ENCODE peak calls at places on chromosome 12, in four cellular contexts. G is H9, X is H1, B is neuronal stem cell. D is an unnamed sample. For H3K27me3, the result is how much of the 10 kb centered on the place peaks cover.

GRCh38 chr12:92042791-92043531 is 102.7 kb downstream of the BTG1 start:
- DNase-seq in G (no peak), B (no peak), X (no peak), D (no peak)

GRCh38 chr12:21330682-21331253 is 3.9 kb downstream of the SLCO1A2 start:
- DNase-seq in X (no peak), G (no peak), B (peak), D (peak)

GRCh38 chr12:127240249-127240929 is 1026.6 kb upstream of the TMEM132C start:
- DNase-seq in X (no peak), G (no peak), B (no peak), D (no peak)

GRCh38 chr12:490260-490659 is 30.5 kb downstream of the B4GALNT3 start:
- DNase-seq in X (no peak), B (no peak), G (no peak), D (no peak)

GRCh38 chr12:92574911-92575570 is 127.7 kb upstream of the PLEKHG7 start:
- DNase-seq in B (no peak), G (no peak), X (no peak), D (no peak)

GRCh38 chr12:105705765-105706164 is 375.3 kb downstream of the C12orf75 start:
- DNase-seq in B (peak), G (peak), X (peak), D (peak)

GRCh38 chr12:41819948-41820347 is 324.7 kb downstream of the GXYLT1 start:
- DNase-seq in X (no peak), G (no peak), B (no peak), D (no peak)

GRCh38 chr12:12398026-12398859 is 41.4 kb downstream of the BORCS5 start:
- DNase-seq in G (no peak), B (no peak), X (no peak), D (peak)

GRCh38 chr12:40946612-40947194 is 241.4 kb upstream of the PDZRN4 start:
- DNase-seq in B (peak), G (no peak), X (no peak), D (peak)

GRCh38 chr12:74242088-74242487 is 295.5 kb upstream of the ATXN7L3B start:
- DNase-seq in G (no peak), X (no peak), B (no peak), D (no peak)

GRCh38 chr12:2891240-2892053 is 756 bp downstream of the TULP3 start:
- DNase-seq in X (no peak), B (peak), G (peak), D (peak)

GRCh38 chr12:15522574-15523187 is 200.4 kb downstream of the PTPRO start:
- DNase-seq in X (no peak), G (no peak), B (no peak), D (peak)

GRCh38 chr12:4190376-4191063 is 83.0 kb upstream of the CCND2 start:
- DNase-seq in B (no peak), G (no peak), X (no peak), D (no peak)

GRCh38 chr12:89366676-89367364 is 14.5 kb upstream of the DUSP6 start:
- DNase-seq in B (no peak), G (no peak), X (no peak), D (no peak)

GRCh38 chr12:89370850-89371249 is 18.5 kb upstream of the DUSP6 start:
- DNase-seq in B (no peak), G (no peak), X (no peak), D (peak)

GRCh38 chr12:89370411-89370810 is 18.1 kb upstream of the DUSP6 start:
- DNase-seq in B (no peak), X (no peak), G (no peak), D (no peak)

GRCh38 chr12:89369166-89369565 is 16.9 kb upstream of the DUSP6 start:
- DNase-seq in G (no peak), B (no peak), X (no peak), D (no peak)

GRCh38 chr12:89368386-89368785 is 16.1 kb upstream of the DUSP6 start:
- DNase-seq in B (no peak), X (no peak), G (no peak), D (no peak)
- H2BK15ac ChIP-seq in B (no peak), X (no peak), G (no peak), D (no peak)

DNA sequence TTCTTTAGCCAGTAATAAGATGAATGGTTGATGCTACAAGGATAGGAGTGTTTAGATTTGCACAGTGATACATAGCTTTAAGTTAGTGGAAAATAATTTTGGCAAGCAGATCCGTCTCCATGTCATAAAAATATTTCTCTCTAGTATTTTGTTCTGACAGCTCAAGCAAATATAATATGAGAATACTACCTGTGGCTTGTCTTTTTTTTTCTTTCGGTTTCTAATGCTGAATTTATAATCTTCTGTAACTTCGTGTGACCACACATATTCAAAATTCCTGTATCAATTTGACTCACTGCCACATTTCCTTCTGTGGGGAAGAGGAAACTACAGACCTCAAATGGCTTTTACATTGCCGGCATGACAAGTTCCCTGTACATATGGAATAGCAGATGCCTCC is 103.7 kb upstream of the CCDC91 start:
- DNase-seq in B (no peak), X (no peak), G (no peak), D (no peak)
- H3K27me3 ChIP-seq in B (under half), X (under half), G (under half), D (under half)

GRCh38 chr12:6542209-6543009 is 8.1 kb downstream of the GAPDH start:
- DNase-seq in B (no peak), X (no peak), G (peak), D (no peak)
- H2BK12ac ChIP-seq in B (no peak), X (no peak), G (no peak), D (no peak)

GRCh38 chr12:63929426-63929825 is 84.9 kb downstream of the SRGAP1 start:
- DNase-seq in X (no peak), B (no peak), G (no peak), D (no peak)

GRCh38 chr12:63935361-63935760 is 90.9 kb downstream of the SRGAP1 start:
- DNase-seq in X (no peak), G (no peak), B (no peak), D (no peak)

GRCh38 chr12:63928305-63928704 is 83.8 kb downstream of the SRGAP1 start:
- DNase-seq in B (no peak), G (no peak), X (no peak), D (no peak)

GRCh38 chr12:63930971-63931370 is 86.5 kb downstream of the SRGAP1 start:
- DNase-seq in G (no peak), B (no peak), X (no peak), D (peak)

DNA sequence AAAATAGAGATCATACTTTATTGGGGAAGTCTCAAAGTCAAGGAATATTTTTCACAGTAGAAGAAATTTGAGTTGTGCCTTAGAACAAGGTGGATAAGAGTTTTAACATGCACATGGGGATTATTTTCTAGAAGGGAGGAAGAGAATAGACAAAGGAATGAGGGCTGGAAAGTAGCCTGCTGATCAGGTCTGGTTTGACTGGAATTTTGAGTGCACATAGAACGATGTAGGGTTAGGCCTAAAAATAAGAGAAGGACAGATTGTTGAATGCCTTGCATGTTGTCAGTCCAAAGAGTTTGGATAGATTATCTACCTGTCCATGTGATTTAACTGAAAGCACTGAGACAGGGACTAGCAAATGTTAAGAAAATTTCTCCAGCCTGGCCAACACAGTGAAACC is 87.2 kb downstream of the SRGAP1 start:
- DNase-seq in G (no peak), X (no peak), B (no peak), D (no peak)
- H2BK15ac ChIP-seq in G (no peak), X (no peak), B (no peak), D (no peak)

DNA sequence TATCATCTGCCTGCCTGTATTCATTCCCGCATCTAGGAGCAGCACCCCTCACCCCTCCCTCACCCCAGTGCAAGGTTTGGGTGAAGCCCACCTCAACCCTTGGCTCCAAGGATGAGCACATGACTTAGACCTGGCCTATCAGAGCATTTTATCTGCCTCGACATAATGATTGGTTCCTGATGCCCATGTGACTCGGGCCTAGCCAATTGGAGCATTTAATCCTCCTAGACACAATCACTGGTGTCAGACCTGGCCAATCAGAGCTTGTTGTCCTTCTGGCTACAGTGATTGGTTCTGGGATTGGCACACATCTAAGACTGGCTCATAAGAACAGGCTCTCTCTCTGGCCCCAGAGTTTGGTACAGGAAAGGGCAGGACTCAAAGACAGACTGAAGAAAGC is 73.0 kb upstream of the MYL2 start:
- DNase-seq in X (no peak), B (no peak), G (no peak), D (no peak)
- H3K27me3 ChIP-seq in X (under half), B (under half), G (under half), D (under half)

GRCh38 chr12:52523825-52524224 is 3.6 kb upstream of the KRT5 start:
- DNase-seq in G (no peak), B (no peak), X (peak), D (no peak)

GRCh38 chr12:52521175-52521574 is 981 bp upstream of the KRT5 start:
- DNase-seq in B (no peak), G (peak), X (peak), D (no peak)

GRCh38 chr12:52521581-52522266 is 1.5 kb upstream of the KRT5 start:
- DNase-seq in X (peak), B (no peak), G (peak), D (no peak)

GRCh38 chr12:52524241-52524897 is 4.2 kb upstream of the KRT5 start:
- DNase-seq in B (no peak), G (no peak), X (peak), D (no peak)

GRCh38 chr12:52522346-52523011 is 2.3 kb upstream of the KRT5 start:
- DNase-seq in G (peak), X (peak), B (no peak), D (no peak)
- H2BK12ac ChIP-seq in G (no peak), X (no peak), B (no peak), D (no peak)

GRCh38 chr12:122402264-122402663 is 20.2 kb downstream of the CLIP1 start:
- DNase-seq in B (no peak), G (no peak), X (no peak), D (no peak)
- H2BK15ac ChIP-seq in B (no peak), G (no peak), X (no peak), D (no peak)

GRCh38 chr12:80936642-80937390 is 918 bp downstream of the LIN7A start:
- DNase-seq in B (peak), G (peak), X (peak), D (peak)

GRCh38 chr12:80937391-80938238 is at the start of gene LIN7A:
- DNase-seq in X (no peak), B (peak), G (peak), D (peak)

GRCh38 chr12:80936353-80936641 is 1.4 kb downstream of the LIN7A start:
- DNase-seq in X (no peak), G (no peak), B (no peak), D (no peak)

GRCh38 chr12:80938397-80938796 is 663 bp upstream of the LIN7A start:
- DNase-seq in G (no peak), B (no peak), X (no peak), D (no peak)

GRCh38 chr12:80935076-80935475 is 2.7 kb downstream of the LIN7A start:
- DNase-seq in G (no peak), B (no peak), X (no peak), D (no peak)
- H3K27me3 ChIP-seq in G (under half), B (under half), X (under half), D (under half)

DNA sequence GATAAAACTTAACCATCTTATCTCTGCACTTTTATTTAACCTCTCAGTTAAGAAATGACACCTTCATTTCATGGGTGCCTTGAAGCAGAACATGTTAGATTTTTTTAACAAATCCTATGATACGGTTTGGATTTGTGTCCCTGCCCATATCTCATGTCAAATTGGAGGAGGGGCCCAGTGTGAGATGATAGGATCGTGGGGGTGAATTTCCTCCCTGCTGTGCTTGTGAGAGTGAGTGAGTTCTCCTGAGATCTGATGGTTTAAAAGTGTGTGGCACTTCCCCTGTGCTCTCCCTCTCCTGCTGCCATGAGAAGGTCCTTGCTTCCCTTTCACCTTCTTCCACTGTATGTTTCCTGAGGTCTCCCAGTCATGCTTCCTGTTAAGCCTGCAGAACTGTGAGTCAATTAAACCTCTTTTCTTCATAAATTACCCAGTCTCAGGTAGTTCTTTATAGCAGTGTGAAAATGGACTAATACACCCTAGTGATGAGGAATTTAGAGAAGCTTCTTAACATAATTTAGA is 97.0 kb downstream of the BCAT1 start:
- DNase-seq in X (no peak), B (no peak), G (no peak), D (no peak)
- H2BK12ac ChIP-seq in X (no peak), B (no peak), G (no peak), D (no peak)

DNA sequence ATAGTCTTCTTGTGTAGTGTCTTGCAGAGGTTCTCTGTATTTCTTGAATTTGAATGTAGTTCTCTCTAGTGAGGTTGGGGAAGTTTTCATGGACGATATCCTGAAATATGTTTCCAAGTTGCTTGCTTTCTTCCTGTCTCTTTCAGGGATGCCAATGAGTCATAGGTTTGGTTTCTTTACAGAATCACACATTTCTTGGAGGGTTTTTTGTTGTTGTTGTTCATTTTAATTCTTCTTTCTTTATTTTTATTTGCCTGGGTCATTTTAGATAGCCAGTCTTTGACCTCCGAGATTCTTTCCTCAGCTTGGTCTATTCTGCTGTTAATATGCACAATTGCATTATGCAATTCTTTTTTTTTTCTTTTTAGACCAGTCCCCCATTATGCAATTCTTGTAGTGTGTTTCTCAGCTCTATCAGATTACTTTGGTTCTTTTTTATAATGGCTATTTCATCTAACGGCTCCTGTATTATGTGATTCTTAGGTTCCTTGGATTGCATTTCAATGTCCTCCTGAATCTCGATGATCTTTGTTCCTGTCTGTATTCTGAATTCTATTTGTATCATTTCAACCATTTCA is 338.9 kb downstream of the AEBP2 start:
- DNase-seq in X (no peak), B (no peak), G (no peak), D (peak)
- H2BK15ac ChIP-seq in X (no peak), B (no peak), G (no peak), D (no peak)